ENCODE peak calls at places on chromosomes 3 and 15, in five cellular contexts. N, V, X, U and Z are unnamed samples.

GRCh38 chr15:74869726-74870407 is 3.3 kb downstream of the SCAMP2 start:
- DNase-seq in N (no peak), X (no peak), V (no peak), U (no peak), Z (peak; percentile 87)

GRCh38 chr3:164459526-164460151 is 618.7 kb downstream of the SI start:
- DNase-seq in X (no peak), N (no peak), V (no peak), U (peak; percentile 67), Z (no peak)

GRCh38 chr15:90765966-90766365 is 48.8 kb downstream of the BLM start:
- DNase-seq in V (no peak), U (no peak), N (no peak), X (no peak), Z (no peak)

GRCh38 chr15:53721334-53722087 is 38.0 kb downstream of the WDR72 start:
- DNase-seq in X (no peak), V (no peak), U (no peak), N (no peak), Z (no peak)

GRCh38 chr15:80588801-80589200 is 106.3 kb upstream of the ABHD17C start:
- DNase-seq in U (peak; percentile 70), X (no peak), V (no peak), N (peak; percentile 46), Z (no peak)

GRCh38 chr3:57952208-57952631 is 56.0 kb upstream of the FLNB start:
- DNase-seq in U (peak; percentile 92), X (peak; percentile 79), N (peak; percentile 61), V (no peak), Z (no peak)

GRCh38 chr15:33278816-33279612 is 31.8 kb upstream of the RYR3 start:
- DNase-seq in N (peak; percentile 84), X (peak; percentile 71), U (peak; percentile 97), V (no peak), Z (no peak)

GRCh38 chr3:111794701-111795100 is 64.4 kb upstream of the PHLDB2 start:
- DNase-seq in V (no peak), N (peak; percentile 70), X (no peak), U (no peak), Z (no peak)

GRCh38 chr3:195196266-195196665 is 74.7 kb downstream of the XXYLT1 start:
- DNase-seq in V (no peak), N (no peak), X (no peak), U (peak; percentile 19), Z (no peak)

GRCh38 chr15:77596821-77597803 is 35.6 kb downstream of the LINGO1 start:
- DNase-seq in V (no peak), U (no peak), X (no peak), N (no peak), Z (peak; percentile 15)

GRCh38 chr15:62607643-62608042 is 434.9 kb upstream of the TPM1 start:
- DNase-seq in N (no peak), X (no peak), U (peak; percentile 83), V (no peak), Z (no peak)

GRCh38 chr15:89803941-89804800 is 10.5 kb downstream of the ANPEP start:
- DNase-seq in V (no peak), U (peak; percentile 81), X (no peak), N (no peak), Z (no peak)

GRCh38 chr3:67832807-67833206 is 178.4 kb upstream of the SUCLG2 start:
- DNase-seq in V (no peak), N (no peak), U (no peak), X (no peak), Z (no peak)

GRCh38 chr3:147113293-147114045 is 292.9 kb downstream of the ZIC4 start:
- DNase-seq in U (peak; percentile 49), X (no peak), N (peak; percentile 84), V (no peak), Z (no peak)

GRCh38 chr15:65937476-65937875 is 68.2 kb downstream of the RAB11A start:
- DNase-seq in V (no peak), U (peak; percentile 60), X (no peak), N (no peak), Z (no peak)

GRCh38 chr15:74502301-74502700 is 38.7 kb upstream of the ARID3B start:
- DNase-seq in V (no peak), U (no peak), N (no peak), X (peak; percentile 31), Z (no peak)

GRCh38 chr3:194572944-194573491 is 60.2 kb downstream of the TMEM44 start:
- DNase-seq in U (peak; percentile 92), N (no peak), V (no peak), X (no peak), Z (no peak)

GRCh38 chr3:71582612-71583568 is 638 bp downstream of the FOXP1 start:
- DNase-seq in V (peak; percentile 77), N (no peak), U (peak; percentile 73), X (peak; percentile 74), Z (peak; percentile 94)

GRCh38 chr15:93524432-93524831 is 435.4 kb upstream of the RGMA start:
- DNase-seq in V (no peak), U (no peak), X (no peak), N (no peak), Z (no peak)

GRCh38 chr3:108552267-108553159 is 36.7 kb downstream of the CIP2A start:
- DNase-seq in N (peak; percentile 15), V (no peak), U (peak; percentile 54), X (no peak), Z (no peak)

GRCh38 chr15:32818758-32819405 is 101.1 kb downstream of the GREM1 start:
- DNase-seq in U (peak; percentile 45), V (no peak), N (no peak), X (no peak), Z (no peak)

GRCh38 chr3:152083058-152083457 is 185.7 kb upstream of the MBNL1 start:
- DNase-seq in V (no peak), U (no peak), N (no peak), X (no peak), Z (no peak)

GRCh38 chr3:124669470-124669869 is 60.8 kb upstream of the UMPS start:
- DNase-seq in V (no peak), U (peak; percentile 45), X (no peak), N (no peak), Z (no peak)

GRCh38 chr3:57943525-57944312 is 64.5 kb upstream of the FLNB start:
- DNase-seq in X (no peak), N (no peak), U (no peak), V (no peak), Z (no peak)

GRCh38 chr3:17938313-17938712 is 195.9 kb upstream of the TBC1D5 start:
- DNase-seq in V (no peak), X (no peak), U (no peak), N (no peak), Z (no peak)

GRCh38 chr3:69579527-69580165 is 159.6 kb upstream of the MITF start:
- DNase-seq in N (no peak), V (no peak), U (no peak), X (no peak), Z (no peak)

GRCh38 chr3:10289077-10289476 is 3.7 kb downstream of the GHRL start:
- DNase-seq in N (no peak), U (no peak), X (no peak), V (no peak), Z (no peak)

GRCh38 chr3:47617061-47618010 is 38.7 kb upstream of the CSPG5 start:
- DNase-seq in V (no peak), X (no peak), N (no peak), U (peak; percentile 60), Z (no peak)

GRCh38 chr3:123339302-123339701 is 109.6 kb downstream of the ADCY5 start:
- DNase-seq in X (no peak), N (no peak), U (no peak), V (no peak), Z (no peak)

GRCh38 chr3:77052733-77053680 is 13.1 kb downstream of the ROBO2 start:
- DNase-seq in V (no peak), U (no peak), N (no peak), X (no peak), Z (no peak)

GRCh38 chr3:171390531-171390930 is 69.7 kb downstream of the TNIK start:
- DNase-seq in X (no peak), N (no peak), U (no peak), V (no peak), Z (no peak)

GRCh38 chr3:138940446-138940845 is 6.5 kb downstream of the FOXL2 start:
- DNase-seq in X (no peak), U (no peak), V (no peak), N (no peak), Z (no peak)

GRCh38 chr3:14467723-14468620 is 65.6 kb downstream of the SLC6A6 start:
- DNase-seq in N (no peak), U (peak; percentile 47), V (peak; percentile 72), X (peak; percentile 52), Z (no peak)

GRCh38 chr15:77834276-77834990 is 201.7 kb upstream of the LINGO1 start:
- DNase-seq in V (no peak), X (no peak), U (no peak), N (no peak), Z (no peak)